ENCODE peak calls at places on chromosomes 1 and 21, in five cellular contexts. P is adrenal gland, K is pancreas, Y is esophagus squamous epithelium, R is HAP-1. L is an unnamed sample. For H3K4me1, the result is how much of the 10 kb centered on the place peaks cover.

GRCh38 chr21:15208787-15209186 is 144.0 kb upstream of the NRIP1 start:
- DNase-seq in P (no peak), K (no peak), Y (no peak), R (no peak), L (no peak)

GRCh38 chr1:114352797-114353196 is 158.2 kb downstream of the TRIM33 start:
- DNase-seq in P (no peak), K (no peak), Y (no peak), R (no peak), L (no peak)

GRCh38 chr1:110859062-110859461 is 13.9 kb upstream of the CD53 start:
- DNase-seq in P (no peak), K (no peak), Y (no peak), R (no peak), L (no peak)

GRCh38 chr21:38999148-38999547 is 184.1 kb downstream of the PSMG1 start:
- DNase-seq in P (no peak), K (no peak), Y (no peak), R (no peak), L (no peak)

GRCh38 chr1:224087358-224087757 is 26.6 kb upstream of the FBXO28 start:
- DNase-seq in P (no peak), K (no peak), Y (no peak), R (no peak), L (no peak)

GRCh38 chr1:15501208-15502032 is 22.6 kb downstream of the CASP9 start:
- DNase-seq in P (peak), K (peak), Y (no peak), R (peak), L (peak)

GRCh38 chr1:220313576-220313975 is 41.3 kb upstream of the RAB3GAP2 start:
- DNase-seq in P (no peak), K (no peak), Y (no peak), R (no peak), L (no peak)

GRCh38 chr1:79667848-79668696 is 661.5 kb upstream of the ADGRL4 start:
- DNase-seq in P (no peak), K (no peak), Y (no peak), R (no peak), L (no peak)

GRCh38 chr1:206004821-206005220 is 1.6 kb upstream of the RAB7B start:
- DNase-seq in P (no peak), K (no peak), Y (no peak), R (no peak), L (no peak)

GRCh38 chr1:44154665-44155064 is 13.2 kb upstream of the KLF18 start:
- DNase-seq in P (no peak), K (no peak), Y (no peak), R (no peak), L (peak)

GRCh38 chr1:56200446-56200845 is 378.9 kb downstream of the PLPP3 start:
- DNase-seq in P (no peak), K (no peak), Y (no peak), R (no peak), L (no peak)

GRCh38 chr1:13732971-13733667 is 33.1 kb downstream of the PRDM2 start:
- DNase-seq in P (no peak), K (no peak), Y (no peak), R (no peak), L (no peak)

GRCh38 chr1:215957692-215958091 is 390.6 kb downstream of the KCTD3 start:
- DNase-seq in P (no peak), K (no peak), Y (no peak), R (no peak), L (peak)

GRCh38 chr1:9737716-9738115 is 86.0 kb downstream of the CLSTN1 start:
- DNase-seq in P (no peak), K (no peak), Y (no peak), R (no peak), L (no peak)
- H3K4me1 ChIP-seq in P (under half), K (under half), Y (under half), R (under half), L (under half)

GRCh38 chr1:213381572-213382084 is 330.6 kb downstream of the RPS6KC1 start:
- DNase-seq in P (no peak), K (no peak), Y (no peak), R (no peak), L (peak)
- H3K4me3 ChIP-seq in P (no peak), K (no peak), Y (peak), R (no peak), L (peak)

GRCh38 chr1:181105134-181106021 is 16.9 kb downstream of the IER5 start:
- DNase-seq in P (peak), K (peak), Y (peak), R (peak), L (peak)
- H3K4me1 ChIP-seq in P (under half), K (under half), Y (under half), R (under half), L (under half)

GRCh38 chr1:235834620-235835019 is 32.1 kb downstream of the LYST start:
- DNase-seq in P (no peak), K (no peak), Y (no peak), R (no peak), L (no peak)

GRCh38 chr1:235831148-235831547 is 35.6 kb downstream of the LYST start:
- DNase-seq in P (no peak), K (no peak), Y (no peak), R (no peak), L (no peak)

GRCh38 chr1:235838021-235838420 is 28.7 kb downstream of the LYST start:
- DNase-seq in P (no peak), K (no peak), Y (no peak), R (no peak), L (no peak)

GRCh38 chr1:235832011-235832410 is 34.7 kb downstream of the LYST start:
- DNase-seq in P (no peak), K (no peak), Y (no peak), R (no peak), L (no peak)

DNA sequence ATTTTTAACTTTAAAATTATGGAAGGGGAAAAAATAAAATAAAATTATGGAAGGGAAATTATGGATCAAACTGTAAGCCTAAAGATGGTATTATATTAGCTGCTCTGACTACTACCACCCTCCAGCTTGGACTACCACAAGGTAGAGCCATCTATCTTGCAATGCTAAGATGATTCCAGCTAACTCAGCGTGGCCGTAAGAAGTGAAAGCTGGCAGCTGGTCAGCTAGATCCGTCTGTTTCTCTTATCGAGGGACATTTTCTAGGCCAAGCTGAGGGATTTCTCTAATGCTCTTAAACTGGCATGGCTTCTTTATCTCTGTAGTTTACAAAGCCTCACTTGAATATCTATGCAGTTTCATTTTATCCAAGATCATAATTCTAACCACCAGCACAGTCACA is 31.5 kb downstream of the LYST start:
- DNase-seq in P (peak), K (no peak), Y (no peak), R (no peak), L (no peak)
- H3K4me3 ChIP-seq in P (peak), K (no peak), Y (peak), R (no peak), L (no peak)

GRCh38 chr1:153633161-153633746 is 612 bp upstream of the CHTOP start:
- DNase-seq in P (no peak), K (no peak), Y (no peak), R (no peak), L (no peak)

GRCh38 chr1:153630384-153630783 is 2.1 kb downstream of the S100A1 start:
- DNase-seq in P (no peak), K (peak), Y (no peak), R (no peak), L (no peak)

GRCh38 chr1:153629343-153629665 is 1.1 kb downstream of the S100A1 start:
- DNase-seq in P (no peak), K (peak), Y (no peak), R (no peak), L (no peak)

GRCh38 chr1:153629971-153630370 is 1.7 kb downstream of the S100A1 start:
- DNase-seq in P (no peak), K (peak), Y (no peak), R (no peak), L (no peak)

GRCh38 chr1:153631047-153632022 is 2.5 kb upstream of the CHTOP start:
- DNase-seq in P (no peak), K (peak), Y (no peak), R (no peak), L (peak)
- H3K4me1 ChIP-seq in P (under half), K (under half), Y (under half), R (under half), L (under half)

GRCh38 chr21:34892196-34892595 is 156.9 kb downstream of the RUNX1 start:
- DNase-seq in P (no peak), K (no peak), Y (no peak), R (no peak), L (peak)
- H3K4me3 ChIP-seq in P (no peak), K (no peak), Y (no peak), R (no peak), L (no peak)

L was measured in astrocyte.